ENCODE peak calls at places on chromosomes 2 and 18, in six cellular contexts. One of them, this sample, is unnamed. For H3K4me1, the result is how much of the 10 kb centered on the place peaks cover.

GRCh38 chr2:74602553-74603281 is 45.4 kb downstream of the M1AP start:
- DNase-seq in Peyer's patch: no peak
- DNase-seq in CD4-positive, CD25-positive, alpha-beta regulatory T cell: no peak
- DNase-seq in mesendoderm: no peak
- DNase-seq in neuronal stem cell: no peak
- DNase-seq in upper lobe of left lung: no peak
- DNase-seq in this sample: no peak

GRCh38 chr18:63074987-63075404 is 244.6 kb downstream of the BCL2 start:
- DNase-seq in Peyer's patch: peak
- DNase-seq in CD4-positive, CD25-positive, alpha-beta regulatory T cell: peak
- DNase-seq in mesendoderm: peak
- DNase-seq in neuronal stem cell: peak
- DNase-seq in upper lobe of left lung: peak
- DNase-seq in this sample: peak

GRCh38 chr2:64440831-64441230 is 13.1 kb upstream of the LGALSL start:
- DNase-seq in Peyer's patch: no peak
- DNase-seq in CD4-positive, CD25-positive, alpha-beta regulatory T cell: no peak
- DNase-seq in mesendoderm: no peak
- DNase-seq in neuronal stem cell: no peak
- DNase-seq in upper lobe of left lung: no peak
- DNase-seq in this sample: no peak

GRCh38 chr2:226652388-226652787 is 147.2 kb downstream of the IRS1 start:
- DNase-seq in Peyer's patch: no peak
- DNase-seq in CD4-positive, CD25-positive, alpha-beta regulatory T cell: no peak
- DNase-seq in mesendoderm: no peak
- DNase-seq in neuronal stem cell: no peak
- DNase-seq in upper lobe of left lung: no peak
- DNase-seq in this sample: no peak

GRCh38 chr2:42618116-42618515 is 49.7 kb downstream of the MTA3 start:
- DNase-seq in Peyer's patch: no peak
- DNase-seq in CD4-positive, CD25-positive, alpha-beta regulatory T cell: no peak
- DNase-seq in mesendoderm: no peak
- DNase-seq in neuronal stem cell: no peak
- DNase-seq in upper lobe of left lung: no peak
- DNase-seq in this sample: no peak

GRCh38 chr18:28366667-28367066 is 189.7 kb upstream of the CDH2 start:
- DNase-seq in Peyer's patch: no peak
- DNase-seq in CD4-positive, CD25-positive, alpha-beta regulatory T cell: no peak
- DNase-seq in mesendoderm: no peak
- DNase-seq in neuronal stem cell: no peak
- DNase-seq in upper lobe of left lung: no peak
- DNase-seq in this sample: no peak

GRCh38 chr2:4018535-4018934 is 315.2 kb downstream of the DCDC2C start:
- DNase-seq in Peyer's patch: no peak
- DNase-seq in CD4-positive, CD25-positive, alpha-beta regulatory T cell: no peak
- DNase-seq in mesendoderm: no peak
- DNase-seq in neuronal stem cell: no peak
- DNase-seq in upper lobe of left lung: no peak
- DNase-seq in this sample: no peak

GRCh38 chr2:130190237-130190636 is 8.0 kb downstream of the TUBA3E start:
- DNase-seq in Peyer's patch: no peak
- DNase-seq in CD4-positive, CD25-positive, alpha-beta regulatory T cell: no peak
- DNase-seq in mesendoderm: no peak
- DNase-seq in neuronal stem cell: no peak
- DNase-seq in upper lobe of left lung: no peak
- DNase-seq in this sample: no peak

GRCh38 chr2:44237221-44237620 is 38.1 kb upstream of the SLC3A1 start:
- DNase-seq in Peyer's patch: no peak
- DNase-seq in CD4-positive, CD25-positive, alpha-beta regulatory T cell: peak
- DNase-seq in mesendoderm: no peak
- DNase-seq in neuronal stem cell: no peak
- DNase-seq in upper lobe of left lung: no peak
- DNase-seq in this sample: no peak

GRCh38 chr18:11309172-11309571 is 159.8 kb upstream of the PIEZO2 start:
- DNase-seq in Peyer's patch: no peak
- DNase-seq in CD4-positive, CD25-positive, alpha-beta regulatory T cell: no peak
- DNase-seq in mesendoderm: peak
- DNase-seq in neuronal stem cell: no peak
- DNase-seq in upper lobe of left lung: no peak
- DNase-seq in this sample: no peak

GRCh38 chr2:162075689-162076132 is 1.7 kb upstream of the DPP4 start:
- DNase-seq in Peyer's patch: no peak
- DNase-seq in CD4-positive, CD25-positive, alpha-beta regulatory T cell: no peak
- DNase-seq in mesendoderm: no peak
- DNase-seq in neuronal stem cell: no peak
- DNase-seq in upper lobe of left lung: peak
- DNase-seq in this sample: no peak

GRCh38 chr2:177799531-177799930 is 273.0 kb downstream of the PDE11A start:
- DNase-seq in Peyer's patch: no peak
- DNase-seq in CD4-positive, CD25-positive, alpha-beta regulatory T cell: no peak
- DNase-seq in mesendoderm: peak
- DNase-seq in neuronal stem cell: peak
- DNase-seq in upper lobe of left lung: no peak
- DNase-seq in this sample: no peak

GRCh38 chr2:147345246-147345645 is 499.6 kb upstream of the ACVR2A start:
- DNase-seq in Peyer's patch: peak
- DNase-seq in CD4-positive, CD25-positive, alpha-beta regulatory T cell: no peak
- DNase-seq in mesendoderm: no peak
- DNase-seq in neuronal stem cell: no peak
- DNase-seq in upper lobe of left lung: no peak
- DNase-seq in this sample: no peak

GRCh38 chr2:228352048-228352447 is 170.6 kb upstream of the SPHKAP start:
- DNase-seq in Peyer's patch: no peak
- DNase-seq in CD4-positive, CD25-positive, alpha-beta regulatory T cell: no peak
- DNase-seq in mesendoderm: peak
- DNase-seq in neuronal stem cell: no peak
- DNase-seq in upper lobe of left lung: no peak
- DNase-seq in this sample: no peak

GRCh38 chr2:159196393-159196925 is 90.0 kb downstream of the WDSUB1 start:
- DNase-seq in Peyer's patch: no peak
- DNase-seq in CD4-positive, CD25-positive, alpha-beta regulatory T cell: no peak
- DNase-seq in mesendoderm: no peak
- DNase-seq in neuronal stem cell: no peak
- DNase-seq in upper lobe of left lung: no peak
- DNase-seq in this sample: no peak

GRCh38 chr2:69743847-69744264 is 1.9 kb downstream of the ANXA4 start:
- DNase-seq in Peyer's patch: no peak
- DNase-seq in CD4-positive, CD25-positive, alpha-beta regulatory T cell: no peak
- DNase-seq in mesendoderm: no peak
- DNase-seq in neuronal stem cell: no peak
- DNase-seq in upper lobe of left lung: no peak
- DNase-seq in this sample: no peak

GRCh38 chr2:44962176-44962695 is 20.7 kb downstream of the SIX3 start:
- DNase-seq in Peyer's patch: no peak
- DNase-seq in CD4-positive, CD25-positive, alpha-beta regulatory T cell: no peak
- DNase-seq in mesendoderm: no peak
- DNase-seq in neuronal stem cell: no peak
- DNase-seq in upper lobe of left lung: no peak
- DNase-seq in this sample: no peak

GRCh38 chr18:47594063-47594462 is 336.4 kb downstream of the SMAD2 start:
- DNase-seq in Peyer's patch: no peak
- DNase-seq in CD4-positive, CD25-positive, alpha-beta regulatory T cell: no peak
- DNase-seq in mesendoderm: no peak
- DNase-seq in neuronal stem cell: peak
- DNase-seq in upper lobe of left lung: no peak
- DNase-seq in this sample: no peak

GRCh38 chr2:219398721-219399333 is 11.1 kb upstream of the DNPEP start:
- DNase-seq in Peyer's patch: peak
- DNase-seq in CD4-positive, CD25-positive, alpha-beta regulatory T cell: no peak
- DNase-seq in mesendoderm: no peak
- DNase-seq in neuronal stem cell: no peak
- DNase-seq in upper lobe of left lung: no peak
- DNase-seq in this sample: no peak

GRCh38 chr2:46967990-46968647 is 52.5 kb upstream of the MCFD2 start:
- DNase-seq in Peyer's patch: peak
- DNase-seq in CD4-positive, CD25-positive, alpha-beta regulatory T cell: no peak
- DNase-seq in mesendoderm: peak
- DNase-seq in neuronal stem cell: no peak
- DNase-seq in upper lobe of left lung: peak
- DNase-seq in this sample: peak

GRCh38 chr18:50632895-50633515 is 73.1 kb downstream of the MAPK4 start:
- DNase-seq in Peyer's patch: no peak
- DNase-seq in CD4-positive, CD25-positive, alpha-beta regulatory T cell: no peak
- DNase-seq in mesendoderm: no peak
- DNase-seq in neuronal stem cell: no peak
- DNase-seq in upper lobe of left lung: no peak
- DNase-seq in this sample: no peak

GRCh38 chr2:25879133-25879730 is 945 bp upstream of the ASXL2 start:
- DNase-seq in Peyer's patch: no peak
- DNase-seq in CD4-positive, CD25-positive, alpha-beta regulatory T cell: no peak
- DNase-seq in mesendoderm: peak
- DNase-seq in neuronal stem cell: no peak
- DNase-seq in upper lobe of left lung: no peak
- DNase-seq in this sample: no peak
- H3K4me3 ChIP-seq in Peyer's patch: peak
- H3K4me3 ChIP-seq in CD4-positive, CD25-positive, alpha-beta regulatory T cell: peak
- H3K4me3 ChIP-seq in mesendoderm: no peak
- H3K4me3 ChIP-seq in neuronal stem cell: peak
- H3K4me3 ChIP-seq in upper lobe of left lung: no peak
- H3K4me3 ChIP-seq in this sample: peak

GRCh38 chr18:67515987-67516431 is 511 bp downstream of the DSEL start:
- DNase-seq in Peyer's patch: peak
- DNase-seq in CD4-positive, CD25-positive, alpha-beta regulatory T cell: peak
- DNase-seq in mesendoderm: peak
- DNase-seq in neuronal stem cell: peak
- DNase-seq in upper lobe of left lung: peak
- DNase-seq in this sample: peak
- H3K27ac ChIP-seq in Peyer's patch: peak
- H3K27ac ChIP-seq in CD4-positive, CD25-positive, alpha-beta regulatory T cell: no peak
- H3K27ac ChIP-seq in mesendoderm: peak
- H3K27ac ChIP-seq in neuronal stem cell: no peak
- H3K27ac ChIP-seq in upper lobe of left lung: peak
- H3K27ac ChIP-seq in this sample: peak

DNA sequence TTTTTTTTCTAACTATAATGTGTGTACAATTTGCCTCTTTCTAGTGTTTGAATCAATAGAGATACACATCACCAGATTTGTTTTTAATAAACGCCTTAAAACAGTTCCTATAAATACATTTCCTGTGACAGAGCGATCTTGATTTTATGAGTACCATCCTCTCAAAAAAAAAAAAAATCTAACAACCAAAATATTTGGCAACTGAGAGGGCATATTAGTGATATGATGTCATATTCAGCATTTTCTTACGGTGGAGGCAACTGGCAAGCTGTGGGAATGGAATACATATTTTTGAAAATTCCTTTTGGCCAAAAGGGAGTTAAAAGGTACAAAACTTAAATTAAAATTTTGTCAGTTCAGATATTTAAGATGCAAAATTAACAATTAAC is 268.5 kb downstream of the TCF4 start:
- DNase-seq in Peyer's patch: no peak
- DNase-seq in CD4-positive, CD25-positive, alpha-beta regulatory T cell: no peak
- DNase-seq in mesendoderm: no peak
- DNase-seq in neuronal stem cell: no peak
- DNase-seq in upper lobe of left lung: no peak
- DNase-seq in this sample: no peak
- H3K4me1 ChIP-seq in Peyer's patch: under half
- H3K4me1 ChIP-seq in CD4-positive, CD25-positive, alpha-beta regulatory T cell: under half
- H3K4me1 ChIP-seq in mesendoderm: under half
- H3K4me1 ChIP-seq in neuronal stem cell: under half
- H3K4me1 ChIP-seq in upper lobe of left lung: under half
- H3K4me1 ChIP-seq in this sample: under half

DNA sequence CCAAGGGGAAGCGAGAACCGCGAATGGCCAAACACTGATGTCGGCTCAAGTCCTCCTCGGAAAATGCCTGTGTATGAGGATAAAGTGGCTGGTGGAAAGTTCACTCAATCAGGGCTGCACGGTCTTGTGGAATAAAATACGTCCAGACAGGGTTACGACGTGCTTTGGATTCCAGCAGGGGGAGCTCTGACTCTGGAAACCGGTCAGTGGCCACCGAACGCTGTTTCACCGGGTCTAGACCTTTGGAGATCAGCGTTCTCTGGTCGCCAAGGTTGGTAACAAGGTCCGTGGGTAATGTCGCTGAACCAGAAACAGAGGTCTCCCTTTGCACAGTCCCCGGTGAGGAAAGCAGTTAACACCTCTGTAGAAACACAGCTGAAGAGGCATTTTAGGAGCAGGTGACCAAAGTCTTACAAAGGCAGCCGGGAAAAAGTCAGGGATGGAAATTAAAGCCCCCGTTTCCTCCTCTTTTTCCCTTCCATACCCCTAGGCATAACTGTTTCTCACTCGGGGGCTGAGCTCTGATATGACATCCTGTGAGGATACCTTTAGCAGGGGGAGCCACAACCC is 47.8 kb downstream of the CDCA7 start:
- DNase-seq in Peyer's patch: peak
- DNase-seq in CD4-positive, CD25-positive, alpha-beta regulatory T cell: peak
- DNase-seq in mesendoderm: peak
- DNase-seq in neuronal stem cell: peak
- DNase-seq in upper lobe of left lung: peak
- DNase-seq in this sample: peak
- H3K4me3 ChIP-seq in Peyer's patch: no peak
- H3K4me3 ChIP-seq in CD4-positive, CD25-positive, alpha-beta regulatory T cell: no peak
- H3K4me3 ChIP-seq in mesendoderm: no peak
- H3K4me3 ChIP-seq in neuronal stem cell: no peak
- H3K4me3 ChIP-seq in upper lobe of left lung: no peak
- H3K4me3 ChIP-seq in this sample: no peak

GRCh38 chr2:85132834-85133637 is at the start of gene TCF7L1:
- DNase-seq in Peyer's patch: peak
- DNase-seq in CD4-positive, CD25-positive, alpha-beta regulatory T cell: peak
- DNase-seq in mesendoderm: peak
- DNase-seq in neuronal stem cell: peak
- DNase-seq in upper lobe of left lung: peak
- DNase-seq in this sample: peak

GRCh38 chr2:85135066-85135914 is 2.1 kb downstream of the TCF7L1 start:
- DNase-seq in Peyer's patch: no peak
- DNase-seq in CD4-positive, CD25-positive, alpha-beta regulatory T cell: no peak
- DNase-seq in mesendoderm: peak
- DNase-seq in neuronal stem cell: peak
- DNase-seq in upper lobe of left lung: peak
- DNase-seq in this sample: no peak

GRCh38 chr2:85132392-85132791 is 800 bp upstream of the TCF7L1 start:
- DNase-seq in Peyer's patch: no peak
- DNase-seq in CD4-positive, CD25-positive, alpha-beta regulatory T cell: no peak
- DNase-seq in mesendoderm: no peak
- DNase-seq in neuronal stem cell: no peak
- DNase-seq in upper lobe of left lung: no peak
- DNase-seq in this sample: no peak

GRCh38 chr2:85134255-85135065 is 1.3 kb downstream of the TCF7L1 start:
- DNase-seq in Peyer's patch: no peak
- DNase-seq in CD4-positive, CD25-positive, alpha-beta regulatory T cell: no peak
- DNase-seq in mesendoderm: peak
- DNase-seq in neuronal stem cell: peak
- DNase-seq in upper lobe of left lung: peak
- DNase-seq in this sample: peak

DNA sequence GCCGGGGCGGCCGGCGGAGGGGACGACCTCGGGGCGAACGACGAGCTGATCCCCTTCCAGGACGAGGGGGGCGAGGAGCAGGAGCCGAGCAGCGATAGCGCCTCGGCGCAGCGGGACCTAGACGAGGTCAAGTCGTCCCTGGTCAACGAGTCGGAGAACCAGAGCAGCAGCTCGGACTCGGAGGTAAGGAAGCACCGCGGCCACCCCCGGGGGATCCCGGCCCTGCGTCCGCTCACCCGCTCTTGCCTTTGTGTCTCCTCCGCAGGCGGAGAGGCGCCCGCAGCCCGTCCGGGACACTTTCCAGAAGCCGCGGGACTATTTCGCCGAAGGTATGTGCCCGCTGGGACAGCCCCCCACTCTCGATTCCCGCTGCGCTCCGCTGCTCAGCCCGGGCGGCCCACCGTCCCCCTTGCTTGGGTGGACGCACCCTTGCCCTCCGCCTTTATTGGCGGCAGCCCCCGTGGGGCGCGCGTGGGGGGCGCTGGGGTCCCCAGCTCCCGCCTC is 611 bp downstream of the TCF7L1 start:
- DNase-seq in Peyer's patch: peak
- DNase-seq in CD4-positive, CD25-positive, alpha-beta regulatory T cell: no peak
- DNase-seq in mesendoderm: peak
- DNase-seq in neuronal stem cell: peak
- DNase-seq in upper lobe of left lung: peak
- DNase-seq in this sample: peak
- H3K27ac ChIP-seq in Peyer's patch: peak
- H3K27ac ChIP-seq in CD4-positive, CD25-positive, alpha-beta regulatory T cell: no peak
- H3K27ac ChIP-seq in mesendoderm: peak
- H3K27ac ChIP-seq in neuronal stem cell: no peak
- H3K27ac ChIP-seq in upper lobe of left lung: peak
- H3K27ac ChIP-seq in this sample: peak